ENCODE peak calls at places on chromosomes 11 and 22, in six cellular contexts. One of them, this sample, is unnamed.

GRCh38 chr11:123122852-123123251 is 60.9 kb upstream of the HSPA8 start:
- DNase-seq in HCT116: no peak
- DNase-seq in GM23338: no peak
- DNase-seq in A549: no peak
- DNase-seq in SK-N-SH: no peak
- DNase-seq in K562: no peak
- DNase-seq in this sample: no peak

GRCh38 chr22:39526736-39527171 is 5.8 kb downstream of the RPS19BP1 start:
- DNase-seq in HCT116: no peak
- DNase-seq in GM23338: no peak
- DNase-seq in A549: no peak
- DNase-seq in SK-N-SH: no peak
- DNase-seq in K562: no peak
- DNase-seq in this sample: no peak

GRCh38 chr11:123800041-123800440 is 6.1 kb downstream of the OR6M1 start:
- DNase-seq in HCT116: no peak
- DNase-seq in GM23338: no peak
- DNase-seq in A549: no peak
- DNase-seq in SK-N-SH: no peak
- DNase-seq in K562: no peak
- DNase-seq in this sample: no peak

GRCh38 chr11:7775689-7776088 is 21.1 kb downstream of the OR5P2 start:
- DNase-seq in HCT116: no peak
- DNase-seq in GM23338: no peak
- DNase-seq in A549: no peak
- DNase-seq in SK-N-SH: no peak
- DNase-seq in K562: no peak
- DNase-seq in this sample: no peak

GRCh38 chr11:89205378-89205777 is 27.7 kb downstream of the TYR start:
- DNase-seq in HCT116: peak; percentile 4
- DNase-seq in GM23338: no peak
- DNase-seq in A549: no peak
- DNase-seq in SK-N-SH: no peak
- DNase-seq in K562: no peak
- DNase-seq in this sample: no peak

GRCh38 chr22:22710719-22711531 is 66.5 kb downstream of the GGTLC2 start:
- DNase-seq in HCT116: no peak
- DNase-seq in GM23338: peak; percentile 70
- DNase-seq in A549: peak; percentile 46
- DNase-seq in SK-N-SH: peak; percentile 75
- DNase-seq in K562: peak; percentile 100
- DNase-seq in this sample: no peak

GRCh38 chr22:36383110-36383581 is 4.6 kb downstream of the MYH9 start:
- DNase-seq in HCT116: no peak
- DNase-seq in GM23338: no peak
- DNase-seq in A549: no peak
- DNase-seq in SK-N-SH: no peak
- DNase-seq in K562: no peak
- DNase-seq in this sample: peak; percentile 89

GRCh38 chr22:38744981-38745380 is 10.8 kb downstream of the SUN2 start:
- DNase-seq in HCT116: no peak
- DNase-seq in GM23338: no peak
- DNase-seq in A549: no peak
- DNase-seq in SK-N-SH: no peak
- DNase-seq in K562: no peak
- DNase-seq in this sample: no peak

GRCh38 chr11:12199231-12199948 is 89.0 kb downstream of the MICAL2 start:
- DNase-seq in HCT116: no peak
- DNase-seq in GM23338: no peak
- DNase-seq in A549: no peak
- DNase-seq in SK-N-SH: no peak
- DNase-seq in K562: no peak
- DNase-seq in this sample: no peak

GRCh38 chr11:13118194-13118593 is 109.1 kb downstream of the RASSF10 start:
- DNase-seq in HCT116: peak; percentile 78
- DNase-seq in GM23338: no peak
- DNase-seq in A549: peak; percentile 46
- DNase-seq in SK-N-SH: no peak
- DNase-seq in K562: no peak
- DNase-seq in this sample: no peak

GRCh38 chr11:15912291-15912690 is 444.1 kb downstream of the SOX6 start:
- DNase-seq in HCT116: no peak
- DNase-seq in GM23338: no peak
- DNase-seq in A549: no peak
- DNase-seq in SK-N-SH: no peak
- DNase-seq in K562: no peak
- DNase-seq in this sample: no peak

GRCh38 chr11:103798456-103798855 is 238.0 kb upstream of the DDI1 start:
- DNase-seq in HCT116: no peak
- DNase-seq in GM23338: no peak
- DNase-seq in A549: no peak
- DNase-seq in SK-N-SH: no peak
- DNase-seq in K562: no peak
- DNase-seq in this sample: no peak

GRCh38 chr22:27435839-27436581 is 365.5 kb downstream of the MN1 start:
- DNase-seq in HCT116: no peak
- DNase-seq in GM23338: peak; percentile 38
- DNase-seq in A549: no peak
- DNase-seq in SK-N-SH: peak; percentile 78
- DNase-seq in K562: no peak
- DNase-seq in this sample: no peak

GRCh38 chr11:74325649-74326645 is 14.5 kb upstream of the P4HA3 start:
- DNase-seq in HCT116: no peak
- DNase-seq in GM23338: no peak
- DNase-seq in A549: no peak
- DNase-seq in SK-N-SH: no peak
- DNase-seq in K562: no peak
- DNase-seq in this sample: no peak

GRCh38 chr22:41401781-41402648 is 20.3 kb downstream of the TEF start:
- DNase-seq in HCT116: no peak
- DNase-seq in GM23338: no peak
- DNase-seq in A549: peak; percentile 57
- DNase-seq in SK-N-SH: peak; percentile 81
- DNase-seq in K562: no peak
- DNase-seq in this sample: no peak

GRCh38 chr11:125233736-125234275 is 69.3 kb downstream of the PKNOX2 start:
- DNase-seq in HCT116: no peak
- DNase-seq in GM23338: no peak
- DNase-seq in A549: no peak
- DNase-seq in SK-N-SH: no peak
- DNase-seq in K562: no peak
- DNase-seq in this sample: no peak

GRCh38 chr11:106581399-106581798 is 436.9 kb downstream of the GUCY1A2 start:
- DNase-seq in HCT116: no peak
- DNase-seq in GM23338: no peak
- DNase-seq in A549: no peak
- DNase-seq in SK-N-SH: no peak
- DNase-seq in K562: no peak
- DNase-seq in this sample: no peak

GRCh38 chr11:133214646-133215045 is 317.7 kb downstream of the OPCML start:
- DNase-seq in HCT116: no peak
- DNase-seq in GM23338: no peak
- DNase-seq in A549: no peak
- DNase-seq in SK-N-SH: no peak
- DNase-seq in K562: no peak
- DNase-seq in this sample: no peak

GRCh38 chr11:46388619-46389449 is 2.7 kb downstream of the CHRM4 start:
- DNase-seq in HCT116: no peak
- DNase-seq in GM23338: peak; percentile 28
- DNase-seq in A549: no peak
- DNase-seq in SK-N-SH: no peak
- DNase-seq in K562: peak; percentile 36
- DNase-seq in this sample: no peak

GRCh38 chr22:30301995-30302809 is 12.9 kb upstream of the CASTOR1 start:
- DNase-seq in HCT116: no peak
- DNase-seq in GM23338: no peak
- DNase-seq in A549: no peak
- DNase-seq in SK-N-SH: no peak
- DNase-seq in K562: no peak
- DNase-seq in this sample: no peak

GRCh38 chr22:49255154-49255553 is 572.5 kb downstream of the BRD1 start:
- DNase-seq in HCT116: no peak
- DNase-seq in GM23338: no peak
- DNase-seq in A549: no peak
- DNase-seq in SK-N-SH: no peak
- DNase-seq in K562: no peak
- DNase-seq in this sample: no peak

GRCh38 chr11:104462346-104462745 is 298.4 kb upstream of the PDGFD start:
- DNase-seq in HCT116: no peak
- DNase-seq in GM23338: no peak
- DNase-seq in A549: no peak
- DNase-seq in SK-N-SH: no peak
- DNase-seq in K562: no peak
- DNase-seq in this sample: no peak

GRCh38 chr11:73237471-73238290 is 19.6 kb downstream of the P2RY2 start:
- DNase-seq in HCT116: no peak
- DNase-seq in GM23338: no peak
- DNase-seq in A549: no peak
- DNase-seq in SK-N-SH: no peak
- DNase-seq in K562: no peak
- DNase-seq in this sample: no peak

GRCh38 chr11:44269369-44270351 is 40.3 kb downstream of the ALX4 start:
- DNase-seq in HCT116: no peak
- DNase-seq in GM23338: no peak
- DNase-seq in A549: no peak
- DNase-seq in SK-N-SH: no peak
- DNase-seq in K562: peak; percentile 94
- DNase-seq in this sample: no peak

GRCh38 chr11:80379620-80380278 is 938.9 kb upstream of the TENM4 start:
- DNase-seq in HCT116: no peak
- DNase-seq in GM23338: peak; percentile 20
- DNase-seq in A549: no peak
- DNase-seq in SK-N-SH: no peak
- DNase-seq in K562: no peak
- DNase-seq in this sample: no peak
- TF ChIP-seq REST in HCT116: no peak
- TF ChIP-seq REST in GM23338: no peak
- TF ChIP-seq REST in A549: no peak
- TF ChIP-seq REST in SK-N-SH: no peak
- TF ChIP-seq REST in K562: no peak
- TF ChIP-seq REST in this sample: no peak

GRCh38 chr11:128786507-128786906 is 80.6 kb downstream of the KCNJ1 start:
- DNase-seq in HCT116: no peak
- DNase-seq in GM23338: no peak
- DNase-seq in A549: no peak
- DNase-seq in SK-N-SH: no peak
- DNase-seq in K562: no peak
- DNase-seq in this sample: no peak
- TF ChIP-seq REST in HCT116: no peak
- TF ChIP-seq REST in GM23338: no peak
- TF ChIP-seq REST in A549: no peak
- TF ChIP-seq REST in SK-N-SH: no peak
- TF ChIP-seq REST in K562: no peak
- TF ChIP-seq REST in this sample: no peak

GRCh38 chr11:129373489-129373953 is 2.1 kb upstream of the BARX2 start:
- DNase-seq in HCT116: no peak
- DNase-seq in GM23338: peak; percentile 49
- DNase-seq in A549: no peak
- DNase-seq in SK-N-SH: no peak
- DNase-seq in K562: no peak
- DNase-seq in this sample: no peak

GRCh38 chr11:129372609-129373488 is 2.8 kb upstream of the BARX2 start:
- DNase-seq in HCT116: no peak
- DNase-seq in GM23338: peak; percentile 66
- DNase-seq in A549: no peak
- DNase-seq in SK-N-SH: peak; percentile 44
- DNase-seq in K562: no peak
- DNase-seq in this sample: no peak

GRCh38 chr11:129366737-129367597 is 8.7 kb upstream of the BARX2 start:
- DNase-seq in HCT116: no peak
- DNase-seq in GM23338: no peak
- DNase-seq in A549: no peak
- DNase-seq in SK-N-SH: no peak
- DNase-seq in K562: no peak
- DNase-seq in this sample: no peak

GRCh38 chr11:129365816-129366215 is 9.8 kb upstream of the BARX2 start:
- DNase-seq in HCT116: peak; percentile 51
- DNase-seq in GM23338: no peak
- DNase-seq in A549: no peak
- DNase-seq in SK-N-SH: no peak
- DNase-seq in K562: no peak
- DNase-seq in this sample: no peak

GRCh38 chr11:129368889-129369672 is 6.6 kb upstream of the BARX2 start:
- DNase-seq in HCT116: no peak
- DNase-seq in GM23338: no peak
- DNase-seq in A549: no peak
- DNase-seq in SK-N-SH: no peak
- DNase-seq in K562: no peak
- DNase-seq in this sample: no peak
- TF ChIP-seq REST in HCT116: no peak
- TF ChIP-seq REST in GM23338: no peak
- TF ChIP-seq REST in A549: no peak
- TF ChIP-seq REST in SK-N-SH: no peak
- TF ChIP-seq REST in K562: no peak
- TF ChIP-seq REST in this sample: no peak

GRCh38 chr22:19852177-19852781 is 2.4 kb downstream of the GNB1L start:
- DNase-seq in HCT116: no peak
- DNase-seq in GM23338: no peak
- DNase-seq in A549: no peak
- DNase-seq in SK-N-SH: no peak
- DNase-seq in K562: peak; percentile 70
- DNase-seq in this sample: no peak

GRCh38 chr22:19850482-19851109 is 4.1 kb downstream of the GNB1L start:
- DNase-seq in HCT116: no peak
- DNase-seq in GM23338: no peak
- DNase-seq in A549: no peak
- DNase-seq in SK-N-SH: no peak
- DNase-seq in K562: no peak
- DNase-seq in this sample: no peak

GRCh38 chr22:19851291-19852176 is 3.1 kb downstream of the GNB1L start:
- DNase-seq in HCT116: no peak
- DNase-seq in GM23338: no peak
- DNase-seq in A549: no peak
- DNase-seq in SK-N-SH: no peak
- DNase-seq in K562: peak; percentile 44
- DNase-seq in this sample: no peak

GRCh38 chr22:19848298-19849224 is 6.1 kb downstream of the GNB1L start:
- DNase-seq in HCT116: peak; percentile 32
- DNase-seq in GM23338: no peak
- DNase-seq in A549: peak; percentile 21
- DNase-seq in SK-N-SH: no peak
- DNase-seq in K562: peak; percentile 82
- DNase-seq in this sample: no peak

DNA sequence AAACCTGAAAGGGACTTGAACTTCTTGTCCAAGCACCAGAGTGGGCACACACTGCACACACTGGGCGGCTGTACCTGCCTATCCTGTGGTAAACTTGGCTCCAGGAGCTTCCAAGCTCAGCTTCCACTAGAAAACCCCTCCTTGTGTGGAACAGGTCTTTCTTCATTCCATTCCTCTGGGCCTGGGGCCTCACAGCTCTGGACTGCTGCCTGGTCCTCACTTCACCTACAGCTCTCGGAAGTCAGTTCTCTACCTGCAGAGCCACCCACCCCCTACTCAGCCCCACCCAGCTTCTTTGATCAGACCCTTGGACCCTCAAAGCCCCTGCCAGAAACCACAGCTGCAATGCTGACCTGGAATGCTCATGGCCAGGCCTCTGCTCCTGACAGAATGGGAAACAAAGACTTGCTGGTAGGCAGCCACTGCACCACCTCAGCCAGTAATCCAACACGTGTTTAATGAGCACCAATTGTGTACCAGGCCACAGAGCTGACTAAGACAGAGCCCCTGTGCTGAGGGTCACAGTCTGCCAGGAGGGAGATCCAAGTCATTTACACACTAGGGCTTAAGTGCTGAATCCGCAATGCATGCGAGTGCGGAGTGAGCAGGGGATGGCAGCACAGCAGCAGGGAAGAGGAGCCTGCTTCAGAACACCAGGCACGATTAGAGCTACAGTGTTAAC is 4.7 kb downstream of the GNB1L start:
- DNase-seq in HCT116: peak; percentile 46
- DNase-seq in GM23338: no peak
- DNase-seq in A549: no peak
- DNase-seq in SK-N-SH: no peak
- DNase-seq in K562: no peak
- DNase-seq in this sample: no peak
- TF ChIP-seq REST in HCT116: no peak
- TF ChIP-seq REST in GM23338: no peak
- TF ChIP-seq REST in A549: no peak
- TF ChIP-seq REST in SK-N-SH: no peak
- TF ChIP-seq REST in K562: no peak
- TF ChIP-seq REST in this sample: no peak